ENCODE peak calls at places on chromosome 11, in four cellular contexts. One of them, this sample, is unnamed.

GRCh38 chr11:19472679-19473078 is 231.9 kb upstream of the E2F8 start:
- DNase-seq in colonic mucosa: no peak
- DNase-seq in AG04450: no peak
- DNase-seq in endodermal cell: no peak
- DNase-seq in this sample: no peak

GRCh38 chr11:12042215-12042676 is 33.8 kb upstream of the DKK3 start:
- DNase-seq in endodermal cell: no peak
- DNase-seq in AG04450: peak; percentile 89
- DNase-seq in colonic mucosa: no peak
- DNase-seq in this sample: no peak

GRCh38 chr11:39374963-39375698 is 2084.3 kb downstream of the LRRC4C start:
- DNase-seq in AG04450: no peak
- DNase-seq in endodermal cell: no peak
- DNase-seq in colonic mucosa: no peak
- DNase-seq in this sample: no peak

GRCh38 chr11:44709281-44709562 is 17.5 kb upstream of the TSPAN18 start:
- DNase-seq in AG04450: no peak
- DNase-seq in colonic mucosa: no peak
- DNase-seq in endodermal cell: no peak
- DNase-seq in this sample: no peak

GRCh38 chr11:130839950-130840666 is 76.2 kb downstream of the SNX19 start:
- DNase-seq in AG04450: peak; percentile 24
- DNase-seq in endodermal cell: no peak
- DNase-seq in colonic mucosa: no peak
- DNase-seq in this sample: no peak

GRCh38 chr11:36122715-36123114 is 166.5 kb downstream of the COMMD9 start:
- DNase-seq in colonic mucosa: no peak
- DNase-seq in endodermal cell: no peak
- DNase-seq in AG04450: no peak
- DNase-seq in this sample: no peak

GRCh38 chr11:293293-293851 is 4.4 kb downstream of the PGGHG start:
- DNase-seq in endodermal cell: peak; percentile 26
- DNase-seq in colonic mucosa: no peak
- DNase-seq in AG04450: no peak
- DNase-seq in this sample: no peak

GRCh38 chr11:132523929-132524328 is 1008.4 kb downstream of the OPCML start:
- DNase-seq in endodermal cell: no peak
- DNase-seq in AG04450: no peak
- DNase-seq in colonic mucosa: no peak
- DNase-seq in this sample: no peak

GRCh38 chr11:3085052-3085451 is 27.8 kb upstream of the CARS1 start:
- DNase-seq in colonic mucosa: no peak
- DNase-seq in AG04450: no peak
- DNase-seq in endodermal cell: no peak
- DNase-seq in this sample: no peak

GRCh38 chr11:110308071-110308470 is 11.7 kb upstream of the RDX start:
- DNase-seq in endodermal cell: peak; percentile 69
- DNase-seq in colonic mucosa: no peak
- DNase-seq in AG04450: no peak
- DNase-seq in this sample: no peak

GRCh38 chr11:32991427-32991826 is 24.3 kb upstream of the DEPDC7 start:
- DNase-seq in AG04450: no peak
- DNase-seq in endodermal cell: no peak
- DNase-seq in colonic mucosa: no peak
- DNase-seq in this sample: no peak

GRCh38 chr11:116507016-116507415 is 265.8 kb downstream of the BUD13 start:
- DNase-seq in endodermal cell: peak; percentile 11
- DNase-seq in AG04450: no peak
- DNase-seq in colonic mucosa: no peak
- DNase-seq in this sample: no peak

GRCh38 chr11:567629-568258 is 7.0 kb downstream of the RASSF7 start:
- DNase-seq in AG04450: no peak
- DNase-seq in endodermal cell: no peak
- DNase-seq in colonic mucosa: no peak
- DNase-seq in this sample: no peak

GRCh38 chr11:92399702-92400101 is 175.1 kb downstream of the FAT3 start:
- DNase-seq in AG04450: no peak
- DNase-seq in colonic mucosa: no peak
- DNase-seq in endodermal cell: no peak
- DNase-seq in this sample: no peak

GRCh38 chr11:86818466-86819282 is 18.3 kb downstream of the PRSS23 start:
- DNase-seq in endodermal cell: no peak
- DNase-seq in colonic mucosa: no peak
- DNase-seq in AG04450: peak; percentile 57
- DNase-seq in this sample: peak; percentile 31

GRCh38 chr11:95067042-95067827 is 516 bp downstream of the SRSF8 start:
- DNase-seq in endodermal cell: peak; percentile 90
- DNase-seq in AG04450: no peak
- DNase-seq in colonic mucosa: peak; percentile 77
- DNase-seq in this sample: peak; percentile 67

GRCh38 chr11:8649361-8649760 is 33.1 kb downstream of the TRIM66 start:
- DNase-seq in endodermal cell: no peak
- DNase-seq in AG04450: peak; percentile 7
- DNase-seq in colonic mucosa: no peak
- DNase-seq in this sample: no peak

GRCh38 chr11:128417607-128418324 is 169.6 kb downstream of the ETS1 start:
- DNase-seq in endodermal cell: no peak
- DNase-seq in colonic mucosa: no peak
- DNase-seq in AG04450: peak; percentile 69
- DNase-seq in this sample: no peak

GRCh38 chr11:43787823-43788222 is 92.8 kb upstream of the ALKBH3 start:
- DNase-seq in colonic mucosa: no peak
- DNase-seq in endodermal cell: no peak
- DNase-seq in AG04450: no peak
- DNase-seq in this sample: no peak

GRCh38 chr11:33722579-33723234 is 13.5 kb downstream of the CD59 start:
- DNase-seq in AG04450: no peak
- DNase-seq in colonic mucosa: no peak
- DNase-seq in endodermal cell: no peak
- DNase-seq in this sample: no peak

GRCh38 chr11:64583296-64584262 is 7.4 kb upstream of the SLC22A12 start:
- DNase-seq in colonic mucosa: no peak
- DNase-seq in AG04450: no peak
- DNase-seq in endodermal cell: no peak
- DNase-seq in this sample: no peak

GRCh38 chr11:205221-206001 is 1.8 kb downstream of the BET1L start:
- DNase-seq in colonic mucosa: peak; percentile 17
- DNase-seq in AG04450: no peak
- DNase-seq in endodermal cell: peak; percentile 29
- DNase-seq in this sample: peak; percentile 3

GRCh38 chr11:96869207-96869606 is 479.4 kb downstream of the JRKL start:
- DNase-seq in colonic mucosa: no peak
- DNase-seq in endodermal cell: no peak
- DNase-seq in AG04450: no peak
- DNase-seq in this sample: no peak

GRCh38 chr11:115502636-115503082 is 1.6 kb downstream of the CADM1 start:
- DNase-seq in AG04450: no peak
- DNase-seq in endodermal cell: no peak
- DNase-seq in colonic mucosa: no peak
- DNase-seq in this sample: no peak

GRCh38 chr11:132234878-132235277 is 864.5 kb downstream of the NTM start:
- DNase-seq in colonic mucosa: no peak
- DNase-seq in AG04450: peak; percentile 61
- DNase-seq in endodermal cell: no peak
- DNase-seq in this sample: no peak

GRCh38 chr11:61507962-61508824 is at the start of gene LRRC10B:
- DNase-seq in colonic mucosa: peak; percentile 84
- DNase-seq in AG04450: no peak
- DNase-seq in endodermal cell: peak; percentile 96
- DNase-seq in this sample: no peak
- H3K4me3 ChIP-seq in colonic mucosa: peak within 1 kb of the TSS; percentile 32
- H3K4me3 ChIP-seq in AG04450: peak within 1 kb of the TSS; percentile 29
- H3K4me3 ChIP-seq in endodermal cell: peak within 1 kb of the TSS; percentile 60
- H3K4me3 ChIP-seq in this sample: peak within 1 kb of the TSS; percentile 4

GRCh38 chr11:1707751-1708150 is 10.8 kb downstream of the KRTAP5-6 start:
- DNase-seq in endodermal cell: no peak
- DNase-seq in colonic mucosa: no peak
- DNase-seq in AG04450: no peak
- DNase-seq in this sample: no peak

GRCh38 chr11:1708716-1709115 is 11.7 kb downstream of the KRTAP5-6 start:
- DNase-seq in AG04450: no peak
- DNase-seq in colonic mucosa: peak; percentile 7
- DNase-seq in endodermal cell: no peak
- DNase-seq in this sample: no peak

GRCh38 chr11:1705121-1706052 is 8.4 kb downstream of the KRTAP5-6 start:
- DNase-seq in endodermal cell: peak; percentile 42
- DNase-seq in AG04450: no peak
- DNase-seq in colonic mucosa: peak; percentile 16
- DNase-seq in this sample: peak; percentile 74

GRCh38 chr11:1703146-1703545 is 6.2 kb downstream of the KRTAP5-6 start:
- DNase-seq in AG04450: no peak
- DNase-seq in endodermal cell: no peak
- DNase-seq in colonic mucosa: peak; percentile 3
- DNase-seq in this sample: no peak

GRCh38 chr11:1706634-1707400 is 9.8 kb downstream of the KRTAP5-6 start:
- DNase-seq in endodermal cell: peak; percentile 72
- DNase-seq in AG04450: no peak
- DNase-seq in colonic mucosa: peak; percentile 18
- DNase-seq in this sample: no peak
- TF ChIP-seq CTCF in endodermal cell: peak; percentile 48
- TF ChIP-seq CTCF in AG04450: peak; percentile 8
- TF ChIP-seq CTCF in colonic mucosa: no peak
- TF ChIP-seq CTCF in this sample: no peak

GRCh38 chr11:120180571-120181445 is 30.0 kb upstream of the OAF start:
- DNase-seq in colonic mucosa: peak; percentile 17
- DNase-seq in endodermal cell: peak; percentile 78
- DNase-seq in AG04450: no peak
- DNase-seq in this sample: no peak
- H3K27ac ChIP-seq in colonic mucosa: no peak overlapping the region
- H3K27ac ChIP-seq in endodermal cell: peak overlapping the region; percentile 24
- H3K27ac ChIP-seq in AG04450: peak overlapping the region; percentile 57
- H3K27ac ChIP-seq in this sample: no peak overlapping the region

GRCh38 chr11:100892886-100893285 is 205.8 kb downstream of the ARHGAP42 start:
- DNase-seq in AG04450: no peak
- DNase-seq in colonic mucosa: no peak
- DNase-seq in endodermal cell: no peak
- DNase-seq in this sample: no peak

GRCh38 chr11:100890779-100891178 is 203.7 kb downstream of the ARHGAP42 start:
- DNase-seq in endodermal cell: peak; percentile 83
- DNase-seq in colonic mucosa: no peak
- DNase-seq in AG04450: peak; percentile 94
- DNase-seq in this sample: no peak

GRCh38 chr11:100887659-100888058 is 200.6 kb downstream of the ARHGAP42 start:
- DNase-seq in endodermal cell: peak; percentile 71
- DNase-seq in AG04450: no peak
- DNase-seq in colonic mucosa: no peak
- DNase-seq in this sample: no peak

GRCh38 chr11:100889758-100890157 is 202.7 kb downstream of the ARHGAP42 start:
- DNase-seq in endodermal cell: no peak
- DNase-seq in AG04450: no peak
- DNase-seq in colonic mucosa: no peak
- DNase-seq in this sample: no peak

GRCh38 chr11:100888836-100889235 is 201.7 kb downstream of the ARHGAP42 start:
- DNase-seq in AG04450: no peak
- DNase-seq in endodermal cell: no peak
- DNase-seq in colonic mucosa: no peak
- DNase-seq in this sample: no peak
- H3K4me3 ChIP-seq in AG04450: no peak overlapping the region
- H3K4me3 ChIP-seq in endodermal cell: no peak overlapping the region
- H3K4me3 ChIP-seq in colonic mucosa: no peak overlapping the region
- H3K4me3 ChIP-seq in this sample: no peak overlapping the region

GRCh38 chr11:123475478-123475877 is 45.4 kb downstream of the GRAMD1B start:
- DNase-seq in colonic mucosa: no peak
- DNase-seq in AG04450: no peak
- DNase-seq in endodermal cell: peak; percentile 60
- DNase-seq in this sample: no peak
- TF ChIP-seq CTCF in colonic mucosa: no peak
- TF ChIP-seq CTCF in AG04450: peak; percentile 24
- TF ChIP-seq CTCF in endodermal cell: peak; percentile 77
- TF ChIP-seq CTCF in this sample: no peak

GRCh38 chr11:66240781-66241136 is 27.7 kb upstream of the RAB1B start:
- DNase-seq in colonic mucosa: no peak
- DNase-seq in AG04450: no peak
- DNase-seq in endodermal cell: no peak
- DNase-seq in this sample: no peak
- H3K27ac ChIP-seq in colonic mucosa: no peak overlapping the region
- H3K27ac ChIP-seq in AG04450: no peak overlapping the region
- H3K27ac ChIP-seq in endodermal cell: no peak overlapping the region
- H3K27ac ChIP-seq in this sample: no peak overlapping the region

DNA sequence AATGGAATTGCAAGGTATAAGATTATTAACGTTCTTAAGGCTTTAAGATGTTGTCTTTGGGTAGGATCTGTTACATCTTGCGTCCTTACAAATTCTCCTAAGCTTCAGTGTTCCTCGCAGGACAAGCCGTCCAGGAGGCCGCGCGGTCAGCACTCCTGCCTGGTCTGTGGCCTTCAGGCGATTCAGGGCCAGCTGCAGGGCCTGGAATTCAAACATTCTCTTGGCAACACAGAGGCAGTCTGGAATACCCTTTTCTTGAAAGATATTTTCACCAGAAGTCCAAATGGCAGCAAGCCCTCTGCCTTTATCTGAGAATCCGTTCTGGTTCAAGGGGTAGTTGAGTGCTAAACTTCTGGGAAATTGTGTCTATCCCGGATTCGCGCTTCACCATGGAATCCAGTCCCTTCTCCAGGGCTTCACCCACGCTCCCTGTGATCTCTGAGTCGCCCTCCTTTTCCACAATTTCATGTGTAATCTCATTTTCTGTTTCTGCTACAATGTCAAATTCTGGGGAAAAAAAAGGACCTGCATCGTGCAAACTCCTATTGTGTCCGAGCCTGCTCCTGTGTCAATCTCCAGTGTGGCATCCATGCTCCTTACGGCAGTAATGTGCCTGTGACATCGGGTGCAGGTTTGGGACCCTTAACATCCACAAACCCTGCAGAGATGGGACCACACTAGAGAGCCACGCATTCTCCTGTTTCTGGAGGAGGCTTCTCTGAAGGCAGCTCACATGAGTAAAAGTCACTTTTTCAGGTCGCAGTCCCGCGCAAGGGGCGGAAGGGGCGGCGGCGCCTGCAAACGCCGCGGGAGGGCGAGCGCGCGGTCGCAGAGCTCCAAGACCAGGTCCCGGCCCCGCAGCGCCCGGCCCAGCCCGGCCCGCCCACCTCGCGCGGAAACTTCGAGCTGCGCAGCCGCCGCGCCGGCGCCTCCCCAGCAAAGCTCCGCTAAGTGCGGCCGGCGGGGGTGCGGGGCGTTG is 25.3 kb upstream of the SORL1 start:
- DNase-seq in AG04450: no peak
- DNase-seq in endodermal cell: peak; percentile 86
- DNase-seq in colonic mucosa: peak; percentile 58
- DNase-seq in this sample: no peak
- H3K4me3 ChIP-seq in AG04450: peak overlapping the region; percentile 10
- H3K4me3 ChIP-seq in endodermal cell: peak overlapping the region; percentile 77
- H3K4me3 ChIP-seq in colonic mucosa: peak overlapping the region; percentile 19
- H3K4me3 ChIP-seq in this sample: peak overlapping the region; percentile 9